ENCODE peak calls at places on chromosome 16, in five cellular contexts. F, N, Q, U and O are unnamed samples.

GRCh38 chr16:49350265-49351103 is 23.1 kb upstream of the C16orf78 start:
- DNase-seq in U (no peak), F (peak), N (no peak), Q (peak), O (peak)

GRCh38 chr16:17939723-17940122 is 396.8 kb downstream of the NPIPA8 start:
- DNase-seq in U (no peak), F (no peak), Q (no peak), N (no peak), O (no peak)

GRCh38 chr16:11439790-11440656 is 94.8 kb downstream of the RMI2 start:
- DNase-seq in U (no peak), N (no peak), Q (no peak), F (no peak), O (no peak)

GRCh38 chr16:23064642-23065041 is 84.6 kb downstream of the USP31 start:
- DNase-seq in N (no peak), U (peak), F (no peak), Q (no peak), O (no peak)

GRCh38 chr16:73483076-73483791 is 435.3 kb upstream of the ZFHX3 start:
- DNase-seq in U (no peak), N (no peak), F (no peak), Q (no peak), O (no peak)

GRCh38 chr16:56679078-56679730 is 3.1 kb upstream of the MT1X start:
- DNase-seq in U (no peak), Q (no peak), F (no peak), N (no peak), O (no peak)

GRCh38 chr16:85556456-85557082 is 56.6 kb upstream of the GSE1 start:
- DNase-seq in F (peak), U (no peak), N (no peak), Q (no peak), O (no peak)

GRCh38 chr16:84879569-84880487 is 60.0 kb downstream of the CRISPLD2 start:
- DNase-seq in N (no peak), U (no peak), F (no peak), Q (no peak), O (no peak)

GRCh38 chr16:87461466-87461975 is 31.3 kb downstream of the ZCCHC14 start:
- DNase-seq in F (peak), Q (no peak), U (no peak), N (peak), O (no peak)

GRCh38 chr16:63689068-63689467 is 1432.8 kb downstream of the CDH11 start:
- DNase-seq in U (no peak), Q (no peak), N (no peak), F (no peak), O (no peak)

GRCh38 chr16:22324787-22325597 is 27.8 kb downstream of the POLR3E start:
- DNase-seq in F (no peak), U (no peak), N (no peak), Q (no peak), O (no peak)

GRCh38 chr16:49492090-49492801 is 118.6 kb downstream of the C16orf78 start:
- DNase-seq in Q (no peak), F (peak), N (peak), U (no peak), O (peak)

GRCh38 chr16:2527071-2527783 is 4.0 kb downstream of the CEMP1 start:
- DNase-seq in N (no peak), F (no peak), U (no peak), Q (no peak), O (no peak)

GRCh38 chr16:57039148-57039812 is 49.9 kb downstream of the NLRC5 start:
- DNase-seq in N (no peak), F (no peak), Q (no peak), U (peak), O (no peak)

GRCh38 chr16:65737831-65738230 is 616.0 kb upstream of the CDH11 start:
- DNase-seq in N (no peak), U (no peak), Q (no peak), F (no peak), O (no peak)
- TF ChIP-seq CTCF in N (no peak), U (no peak), Q (no peak), F (no peak), O (no peak)

GRCh38 chr16:89491238-89491869 is 993 bp upstream of the ANKRD11 start:
- DNase-seq in Q (no peak), N (no peak), U (no peak), F (no peak), O (no peak)

GRCh38 chr16:89490386-89491237 is at the start of gene ANKRD11:
- DNase-seq in U (peak), N (peak), F (peak), Q (peak), O (peak)

GRCh38 chr16:89489731-89490385 is 503 bp downstream of the ANKRD11 start:
- DNase-seq in Q (no peak), N (no peak), F (no peak), U (no peak), O (no peak)

GRCh38 chr16:89491974-89492687 is 1.8 kb upstream of the ANKRD11 start:
- DNase-seq in N (no peak), U (no peak), Q (no peak), F (no peak), O (peak)

GRCh38 chr16:89489040-89489721 is 1.2 kb downstream of the ANKRD11 start:
- DNase-seq in F (peak), Q (peak), N (peak), U (peak), O (no peak)
- TF ChIP-seq CTCF in F (peak), Q (no peak), N (peak), U (peak), O (no peak)

GRCh38 chr16:90077757-90078593 is 844 bp upstream of the PRDM7 start:
- DNase-seq in Q (no peak), N (no peak), U (no peak), F (no peak), O (no peak)

GRCh38 chr16:90083139-90083538 is 6.0 kb upstream of the PRDM7 start:
- DNase-seq in N (no peak), F (no peak), Q (no peak), U (no peak), O (no peak)

GRCh38 chr16:90084215-90084614 is 7.1 kb upstream of the PRDM7 start:
- DNase-seq in N (no peak), U (no peak), F (no peak), Q (no peak), O (no peak)

GRCh38 chr16:90078594-90078895 is 1.4 kb upstream of the PRDM7 start:
- DNase-seq in Q (no peak), N (no peak), F (no peak), U (no peak), O (no peak)

DNA sequence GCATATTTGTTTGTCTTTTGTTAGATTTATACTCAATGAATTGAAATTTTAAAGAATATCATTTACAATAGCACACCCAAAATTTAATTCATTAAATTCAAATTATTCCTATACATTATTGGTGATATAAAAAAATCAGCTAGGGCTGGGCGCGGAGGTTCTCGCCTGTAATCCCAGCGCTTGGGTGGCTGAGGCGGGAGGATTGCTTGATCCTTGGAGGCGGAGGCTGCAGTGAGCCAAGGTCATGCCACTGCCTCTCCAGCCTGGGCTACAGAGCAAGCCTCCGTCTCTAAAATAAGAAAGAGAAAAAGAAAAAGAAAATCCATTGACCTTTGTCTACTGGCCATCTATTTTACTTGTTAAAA is 4.5 kb upstream of the PRDM7 start:
- DNase-seq in N (no peak), U (no peak), F (no peak), Q (no peak), O (no peak)
- TF ChIP-seq CTCF in N (no peak), U (no peak), F (no peak), Q (no peak), O (no peak)

GRCh38 chr16:14286381-14287230 is 215.5 kb downstream of the MRTFB start:
- DNase-seq in U (no peak), Q (no peak), N (no peak), F (no peak), O (no peak)

GRCh38 chr16:14284930-14285541 is 213.9 kb downstream of the MRTFB start:
- DNase-seq in F (no peak), Q (no peak), U (peak), N (peak), O (no peak)

GRCh38 chr16:14285542-14286380 is 214.6 kb downstream of the MRTFB start:
- DNase-seq in F (peak), N (peak), Q (peak), U (peak), O (peak)

GRCh38 chr16:14291941-14292825 is 221.1 kb downstream of the MRTFB start:
- DNase-seq in Q (no peak), N (no peak), U (no peak), F (no peak), O (no peak)

DNA sequence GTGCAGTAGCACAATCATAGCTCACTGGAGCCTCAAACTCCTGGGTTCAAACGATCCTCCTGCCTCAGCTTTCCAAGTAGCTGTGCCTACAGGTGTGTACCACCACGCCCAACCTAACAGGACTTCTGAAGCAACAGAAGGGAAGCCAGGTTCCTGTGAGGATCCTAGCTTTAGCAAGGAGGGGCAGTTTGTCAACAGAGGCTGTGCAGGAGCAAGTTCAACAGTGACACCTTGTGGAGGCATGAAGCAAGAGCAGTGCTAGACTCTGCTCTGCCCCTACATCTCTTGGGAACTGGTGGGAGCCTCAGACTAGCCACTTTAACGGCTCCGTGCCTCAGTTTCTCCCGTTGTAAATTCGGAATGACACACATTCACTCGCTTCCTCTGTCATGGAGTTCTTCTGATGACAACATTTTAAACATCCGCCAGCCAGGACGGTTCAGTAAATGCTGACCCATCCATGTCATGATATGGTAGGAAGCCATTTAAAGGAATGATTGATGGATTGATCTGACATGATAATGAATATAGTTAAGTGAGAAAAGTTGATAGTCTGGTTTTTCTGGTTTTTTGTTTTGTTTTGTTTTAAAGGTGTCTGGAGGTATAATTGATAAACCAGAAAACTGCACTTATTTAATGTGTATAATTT is 218.7 kb downstream of the MRTFB start:
- DNase-seq in N (no peak), F (no peak), U (no peak), Q (no peak), O (peak)
- TF ChIP-seq CTCF in N (no peak), F (peak), U (peak), Q (peak), O (peak)

DNA sequence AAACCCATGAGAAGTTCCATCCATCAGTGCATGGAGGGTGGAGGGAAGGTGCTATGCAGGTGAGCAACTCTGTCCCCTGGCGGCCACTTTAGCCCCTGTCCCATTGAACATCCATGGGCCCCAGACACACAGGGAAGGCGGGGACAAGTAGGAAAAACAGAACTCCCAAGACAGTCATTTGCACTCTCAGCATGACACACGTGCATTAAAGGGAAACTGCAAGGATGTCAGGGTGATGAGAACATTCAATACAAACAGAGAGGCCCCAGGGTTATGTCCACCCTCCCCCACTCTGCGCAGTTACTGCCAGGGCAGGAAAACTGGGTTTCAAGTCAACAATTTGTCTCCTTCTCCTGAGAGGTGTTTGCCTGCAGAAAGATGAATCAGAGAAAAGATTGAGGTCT is 44.0 kb upstream of the AKTIP start:
- DNase-seq in N (no peak), F (no peak), Q (no peak), U (no peak), O (no peak)
- TF ChIP-seq CTCF in N (no peak), F (no peak), Q (no peak), U (no peak), O (peak)

DNA sequence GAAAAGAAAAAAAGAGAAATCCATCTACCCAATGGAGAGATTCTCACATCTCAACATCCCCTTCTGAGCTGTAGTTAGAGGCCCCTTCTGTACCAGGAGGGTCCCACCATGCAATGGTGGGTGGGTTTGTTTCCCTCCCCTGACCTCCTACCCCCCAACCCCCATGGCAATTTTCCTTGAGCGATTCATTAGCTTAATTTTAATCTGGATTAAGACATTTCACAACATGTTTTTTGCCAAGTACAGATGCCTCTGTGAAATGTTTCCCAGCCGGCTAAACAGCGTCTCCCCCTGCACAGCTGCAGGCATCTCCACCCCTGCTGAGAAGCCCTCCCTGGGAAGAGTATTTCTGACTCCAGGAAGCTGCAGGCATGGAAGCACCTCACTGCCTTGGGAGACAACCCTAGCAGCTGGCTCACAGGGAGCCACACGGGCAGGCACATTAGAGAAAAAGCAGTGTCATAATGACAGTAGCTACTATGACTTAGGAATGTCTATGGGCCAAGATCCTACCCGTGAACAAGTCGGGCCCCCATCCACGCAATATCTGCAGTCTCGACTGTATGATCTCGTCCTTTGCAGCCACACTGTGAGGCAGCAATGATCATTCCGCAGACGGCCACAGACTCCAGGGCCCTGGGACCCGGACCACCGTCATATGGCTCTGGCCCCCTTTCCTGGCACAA is 117.3 kb downstream of the ADCY9 start:
- DNase-seq in F (no peak), Q (no peak), U (no peak), N (no peak), O (no peak)
- TF ChIP-seq CTCF in F (no peak), Q (no peak), U (peak), N (no peak), O (peak)

GRCh38 chr16:58733671-58734458 is at the start of gene GOT2:
- DNase-seq in F (peak), Q (peak), U (peak), N (peak), O (no peak)

GRCh38 chr16:58730724-58731370 is 3.3 kb downstream of the GOT2 start:
- DNase-seq in U (no peak), F (no peak), N (no peak), Q (no peak), O (no peak)

GRCh38 chr16:58733248-58733670 is 857 bp downstream of the GOT2 start:
- DNase-seq in N (no peak), U (no peak), Q (no peak), F (no peak), O (no peak)

GRCh38 chr16:58732545-58733247 is 1.4 kb downstream of the GOT2 start:
- DNase-seq in U (no peak), F (no peak), N (no peak), Q (no peak), O (no peak)

DNA sequence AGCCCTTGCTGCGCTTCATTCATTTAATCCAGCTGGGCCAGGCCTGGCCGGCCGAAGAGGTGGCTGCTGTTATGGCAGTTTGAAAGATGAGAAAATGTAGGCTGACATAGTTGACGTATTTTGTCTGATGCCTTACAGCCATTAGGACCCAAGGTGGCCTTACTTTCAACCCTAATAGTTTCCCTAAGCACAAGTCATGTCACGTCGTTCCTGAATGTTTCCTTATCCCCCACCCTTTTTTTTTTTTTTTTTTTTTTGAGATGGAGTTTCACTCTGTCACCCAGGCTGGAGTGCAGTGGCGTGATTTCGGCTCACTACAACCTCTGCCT is 307 bp upstream of the GOT2 start:
- DNase-seq in N (no peak), U (no peak), F (no peak), Q (no peak), O (no peak)
- TF ChIP-seq CTCF in N (no peak), U (no peak), F (no peak), Q (peak), O (no peak)

GRCh38 chr16:6331770-6332169 is 1000.9 kb upstream of the RBFOX1 start:
- DNase-seq in F (no peak), Q (no peak), N (no peak), U (no peak), O (no peak)

DNA sequence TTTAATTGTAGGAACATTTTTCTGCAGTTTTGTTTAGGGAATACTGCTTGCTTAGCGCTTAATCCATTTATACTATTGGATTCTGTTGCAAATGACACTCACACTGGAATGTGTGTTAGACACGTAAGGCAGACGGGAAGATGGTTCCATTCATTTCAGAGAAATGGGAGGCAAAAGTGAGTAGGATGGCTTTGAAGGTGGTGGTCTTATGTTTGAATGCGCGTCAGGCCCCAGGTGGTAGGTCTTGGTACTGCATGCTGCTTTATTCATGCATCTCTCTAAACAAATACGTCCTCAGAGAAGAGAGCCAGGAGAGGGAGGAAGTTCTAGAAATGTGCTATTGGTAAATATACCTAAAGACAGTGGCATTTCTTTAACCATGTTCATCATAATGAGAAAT is 997.6 kb upstream of the RBFOX1 start:
- DNase-seq in Q (no peak), F (no peak), U (no peak), N (no peak), O (no peak)
- TF ChIP-seq CTCF in Q (no peak), F (peak), U (peak), N (no peak), O (no peak)